ENCODE peak calls at places on chromosomes 7 and 10, in seven cellular contexts. H is naive thymus-derived CD8-positive, alpha-beta T cell; Y is smooth muscle cell of the brain vasculature; V is HTR-8/SVneo; D is SW 1271; I is Peyer's patch; T is GM13977. X is an unnamed sample.

GRCh38 chr7:26169271-26169670 is 17.3 kb downstream of the NFE2L3 start:
- DNase-seq in H (no peak), Y (no peak), V (no peak), D (no peak), I (no peak), T (no peak), X (no peak)

GRCh38 chr10:24952146-24952700 is at the start of gene PRTFDC1:
- DNase-seq in H (peak; percentile 17), Y (no peak), V (no peak), D (peak; percentile 57), I (peak; percentile 63), T (peak; percentile 62), X (peak; percentile 19)

GRCh38 chr7:140165422-140165821 is 11.4 kb downstream of the KDM7A start:
- DNase-seq in H (no peak), Y (no peak), V (no peak), D (peak; percentile 5), I (no peak), T (no peak), X (no peak)

GRCh38 chr10:43059336-43059720 is 17.5 kb upstream of the RET start:
- DNase-seq in H (no peak), Y (no peak), V (no peak), D (no peak), I (no peak), T (no peak), X (no peak)

GRCh38 chr10:33413093-33413442 is 78.6 kb upstream of the NRP1 start:
- DNase-seq in H (no peak), Y (no peak), V (no peak), D (no peak), I (no peak), T (no peak), X (no peak)

GRCh38 chr10:60414877-60415585 is 25.4 kb upstream of the ANK3 start:
- DNase-seq in H (no peak), Y (no peak), V (peak; percentile 75), D (peak; percentile 72), I (no peak), T (no peak), X (no peak)

GRCh38 chr7:150384406-150385239 is 5.5 kb downstream of the ZNF775 start:
- DNase-seq in H (no peak), Y (no peak), V (no peak), D (no peak), I (peak; percentile 42), T (no peak), X (no peak)

GRCh38 chr10:70432101-70432500 is 9.4 kb downstream of the NODAL start:
- DNase-seq in H (no peak), Y (no peak), V (no peak), D (no peak), I (peak; percentile 39), T (no peak), X (no peak)

GRCh38 chr10:3803295-3803883 is 18.4 kb upstream of the KLF6 start:
- DNase-seq in H (no peak), Y (no peak), V (no peak), D (no peak), I (no peak), T (no peak), X (no peak)

GRCh38 chr10:83176901-83177300 is 962.4 kb upstream of the GHITM start:
- DNase-seq in H (no peak), Y (no peak), V (no peak), D (no peak), I (no peak), T (no peak), X (no peak)

GRCh38 chr7:101814081-101814995 is 3.1 kb upstream of the CUX1 start:
- DNase-seq in H (peak; percentile 56), Y (no peak), V (peak; percentile 48), D (peak; percentile 40), I (peak; percentile 75), T (peak; percentile 91), X (peak; percentile 41)

GRCh38 chr10:75030371-75030770 is 81.1 kb upstream of the SAMD8 start:
- DNase-seq in H (no peak), Y (no peak), V (no peak), D (no peak), I (no peak), T (no peak), X (no peak)

GRCh38 chr10:124999433-125000365 is 57.8 kb downstream of the ZRANB1 start:
- DNase-seq in H (no peak), Y (no peak), V (no peak), D (no peak), I (peak; percentile 47), T (peak; percentile 17), X (no peak)

GRCh38 chr10:8705415-8705814 is 650.9 kb downstream of the GATA3 start:
- DNase-seq in H (no peak), Y (no peak), V (no peak), D (no peak), I (no peak), T (no peak), X (no peak)

GRCh38 chr7:24477807-24478655 is 95.2 kb upstream of the PALS2 start:
- DNase-seq in H (no peak), Y (peak; percentile 97), V (peak; percentile 70), D (no peak), I (no peak), T (no peak), X (no peak)

X was measured in memory B cell.